ENCODE peak calls at places on chromosomes 1 and 21, in nine cellular contexts. U, G, X, F, Z, Y, J, L and H are unnamed samples. For H3K36me3, the result is how much of the 10 kb centered on the place peaks cover.

GRCh38 chr1:237953238-237953637 is 62.5 kb upstream of the ZP4 start:
- DNase-seq in F (no peak), J (no peak), L (no peak), U (no peak), X (peak), Y (no peak), G (no peak), Z (no peak), H (peak)

GRCh38 chr1:210366767-210367166 is 38.1 kb downstream of the HHAT start:
- DNase-seq in X (no peak), L (no peak), Z (no peak), J (no peak), F (no peak), U (no peak), G (no peak), Y (no peak), H (no peak)

GRCh38 chr1:168485048-168485447 is 58.7 kb downstream of the XCL2 start:
- DNase-seq in Y (no peak), U (no peak), X (peak), F (peak), Z (peak), L (no peak), G (no peak), J (peak), H (no peak)

GRCh38 chr1:156592910-156593732 is 1.5 kb downstream of the NAXE start:
- DNase-seq in Z (no peak), F (no peak), Y (no peak), G (no peak), J (no peak), U (no peak), L (no peak), X (no peak), H (peak)

GRCh38 chr1:162206749-162207635 is 137.5 kb downstream of the NOS1AP start:
- DNase-seq in U (no peak), Z (no peak), X (peak), Y (no peak), J (no peak), F (no peak), L (peak), G (peak), H (peak)

GRCh38 chr1:25793585-25794170 is 6.3 kb upstream of the SELENON start:
- DNase-seq in G (no peak), X (no peak), Y (no peak), F (no peak), Z (no peak), U (no peak), L (no peak), J (no peak), H (no peak)

GRCh38 chr21:38229260-38229877 is 27.4 kb upstream of the KCNJ15 start:
- DNase-seq in U (no peak), Z (no peak), Y (no peak), G (no peak), L (no peak), X (no peak), F (no peak), J (no peak), H (no peak)

GRCh38 chr1:97190326-97190725 is 468.7 kb downstream of the PTBP2 start:
- DNase-seq in J (peak), U (no peak), X (peak), Z (no peak), F (peak), G (no peak), L (no peak), Y (no peak), H (no peak)

GRCh38 chr1:6612641-6613360 is 730 bp upstream of the PHF13 start:
- DNase-seq in J (peak), L (peak), F (no peak), G (peak), Y (no peak), X (peak), U (no peak), Z (no peak), H (peak)

GRCh38 chr21:25896657-25897056 is 161.9 kb downstream of the GABPA start:
- DNase-seq in Y (no peak), L (no peak), J (no peak), U (no peak), Z (no peak), X (no peak), F (no peak), G (no peak), H (no peak)

GRCh38 chr1:224503161-224504118 is 68.8 kb upstream of the WDR26 start:
- DNase-seq in F (peak), X (peak), U (peak), Z (peak), L (peak), Y (no peak), J (peak), G (peak), H (peak)

GRCh38 chr1:20483833-20484525 is 2.0 kb downstream of the CAMK2N1 start:
- DNase-seq in F (peak), Y (no peak), U (no peak), Z (no peak), J (no peak), G (no peak), X (no peak), L (no peak), H (no peak)

GRCh38 chr1:51313961-51314777 is 16.2 kb downstream of the TTC39A start:
- DNase-seq in J (peak), G (peak), U (no peak), X (peak), Y (no peak), F (peak), L (no peak), Z (peak), H (no peak)

GRCh38 chr1:163290025-163290610 is 31.6 kb upstream of the NUF2 start:
- DNase-seq in J (no peak), F (no peak), Z (no peak), G (no peak), U (no peak), X (peak), L (no peak), Y (no peak), H (no peak)

GRCh38 chr1:110554871-110555801 is 36.2 kb upstream of the KCNA10 start:
- DNase-seq in L (peak), F (no peak), X (no peak), Z (no peak), J (no peak), U (no peak), Y (no peak), G (peak), H (no peak)

GRCh38 chr1:11058595-11059165 is 1.1 kb downstream of the SRM start:
- DNase-seq in L (no peak), U (no peak), F (no peak), X (no peak), G (no peak), J (no peak), Y (no peak), Z (no peak), H (no peak)

GRCh38 chr1:35298464-35298863 is 30.0 kb downstream of the ZMYM4 start:
- DNase-seq in F (peak), L (peak), Z (peak), J (peak), Y (peak), X (peak), G (no peak), U (peak), H (peak)

DNA sequence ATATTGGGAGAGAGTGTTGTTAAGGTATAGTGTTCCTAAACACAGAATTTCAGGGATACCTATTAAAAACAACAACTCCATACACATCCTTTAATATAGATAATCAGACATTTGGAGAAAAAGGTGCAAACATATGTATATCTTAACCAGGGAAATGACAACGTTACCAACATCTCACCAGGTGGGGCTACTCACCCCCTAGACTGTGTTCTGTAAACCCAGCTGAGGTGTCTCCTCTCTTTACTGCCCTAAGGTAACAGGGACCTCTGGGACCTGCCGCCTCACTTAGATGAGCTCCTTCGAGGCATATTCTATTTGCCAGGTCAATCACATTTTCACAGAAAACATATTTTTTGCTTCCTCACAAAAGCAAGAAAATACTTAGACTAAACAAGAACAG is 13.4 kb downstream of the RRAGC start:
- DNase-seq in U (no peak), X (no peak), L (no peak), F (no peak), G (no peak), Z (no peak), Y (no peak), J (no peak), H (no peak)
- H3K36me3 ChIP-seq in U (under half), X (under half), L (half or more), F (under half), G (under half), Z (under half), Y (under half), J (under half), H (under half)

DNA sequence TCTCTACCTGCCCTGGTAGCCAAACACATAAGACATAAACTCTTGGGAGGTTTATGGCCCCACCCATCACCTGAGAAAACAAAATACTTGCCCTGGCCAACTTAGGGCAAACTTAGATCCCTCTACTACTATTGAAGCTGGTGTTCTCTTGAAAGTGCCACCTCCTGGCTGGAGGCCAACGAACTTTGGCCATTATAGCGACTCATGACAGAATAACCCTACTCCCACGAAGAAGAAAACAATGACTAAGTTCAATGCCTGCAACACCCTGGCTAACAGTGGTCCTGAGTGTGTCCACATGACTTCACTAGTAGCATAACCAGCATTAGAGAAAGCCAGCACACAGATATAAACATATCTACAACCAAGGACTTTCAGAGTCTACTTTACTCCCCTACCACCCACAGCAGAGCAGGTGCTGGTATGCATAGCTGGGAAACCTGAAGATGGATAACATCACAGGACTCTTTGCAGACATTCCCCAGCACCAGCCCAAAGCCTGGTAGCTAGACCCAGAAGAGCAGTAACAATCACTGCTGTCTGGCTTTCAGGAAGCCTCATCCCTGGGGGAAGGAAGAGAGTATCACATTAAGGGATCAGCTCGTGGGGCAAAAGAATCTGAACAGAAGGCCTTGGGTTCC is 81.0 kb downstream of the SLC30A10 start:
- DNase-seq in U (no peak), F (no peak), G (no peak), L (no peak), Z (no peak), X (peak), J (no peak), Y (no peak), H (no peak)
- H3K36me3 ChIP-seq in U (under half), F (under half), G (under half), L (under half), Z (under half), X (under half), J (under half), Y (under half), H (under half)

GRCh38 chr1:1483714-1484113 is 12.1 kb downstream of the ATAD3B start:
- DNase-seq in Z (no peak), X (no peak), U (no peak), L (no peak), G (no peak), J (no peak), Y (no peak), F (no peak), H (no peak)
- H3K36me3 ChIP-seq in Z (under half), X (under half), U (under half), L (half or more), G (under half), J (under half), Y (under half), F (under half), H (half or more)

GRCh38 chr21:46422636-46423241 is 36.0 kb upstream of the DIP2A start:
- DNase-seq in J (no peak), G (no peak), Y (no peak), U (no peak), Z (no peak), X (no peak), L (no peak), F (no peak), H (no peak)

GRCh38 chr21:46424621-46425020 is 34.1 kb upstream of the DIP2A start:
- DNase-seq in U (no peak), L (no peak), X (no peak), Y (no peak), G (no peak), Z (no peak), J (no peak), F (no peak), H (no peak)

GRCh38 chr21:46425061-46425460 is 33.6 kb upstream of the DIP2A start:
- DNase-seq in X (no peak), J (no peak), U (no peak), F (no peak), Y (no peak), G (no peak), Z (no peak), L (no peak), H (no peak)

GRCh38 chr21:46424062-46424591 is 34.6 kb upstream of the DIP2A start:
- DNase-seq in L (no peak), Z (no peak), G (no peak), U (no peak), J (no peak), Y (no peak), F (no peak), X (no peak), H (no peak)

GRCh38 chr21:46423546-46424061 is 35.1 kb upstream of the DIP2A start:
- DNase-seq in G (no peak), Y (no peak), U (no peak), X (no peak), F (no peak), L (no peak), Z (no peak), J (no peak), H (no peak)
- H3K36me3 ChIP-seq in G (under half), Y (under half), U (under half), X (under half), F (under half), L (half or more), Z (under half), J (under half), H (under half)

GRCh38 chr1:28507646-28508434 is 2.0 kb downstream of the RCC1 start:
- DNase-seq in J (no peak), Z (no peak), L (no peak), G (no peak), X (no peak), Y (no peak), F (no peak), U (no peak), H (no peak)
- H3K36me3 ChIP-seq in J (half or more), Z (under half), L (half or more), G (under half), X (under half), Y (under half), F (under half), U (under half), H (half or more)

GRCh38 chr1:16130827-16131226 is 25.0 kb downstream of the EPHA2 start:
- DNase-seq in X (no peak), Y (no peak), J (no peak), L (no peak), F (no peak), Z (no peak), U (no peak), G (no peak), H (no peak)
- H3K36me3 ChIP-seq in X (half or more), Y (under half), J (half or more), L (half or more), F (half or more), Z (under half), U (under half), G (under half), H (half or more)

GRCh38 chr21:46208761-46209721 is 19.5 kb downstream of the LSS start:
- DNase-seq in Z (no peak), F (no peak), L (no peak), Y (no peak), G (no peak), U (no peak), X (no peak), J (no peak), H (no peak)
- H3K36me3 ChIP-seq in Z (under half), F (under half), L (half or more), Y (under half), G (under half), U (under half), X (under half), J (half or more), H (under half)

GRCh38 chr1:155261888-155262673 is at the start of gene SCAMP3:
- DNase-seq in J (peak), L (peak), Z (peak), G (peak), X (peak), Y (peak), F (peak), U (peak), H (peak)

GRCh38 chr1:155263067-155263466 is 907 bp upstream of the SCAMP3 start:
- DNase-seq in J (no peak), F (no peak), G (no peak), Y (no peak), U (no peak), Z (no peak), L (no peak), X (no peak), H (no peak)

GRCh38 chr1:155256101-155256852 is 994 bp upstream of the ENTREP3 start:
- DNase-seq in G (no peak), X (no peak), J (no peak), Z (no peak), U (no peak), Y (no peak), F (no peak), L (peak), H (no peak)

GRCh38 chr1:155261401-155261887 is 716 bp downstream of the SCAMP3 start:
- DNase-seq in U (no peak), L (no peak), Z (no peak), F (no peak), X (no peak), G (no peak), J (no peak), Y (no peak), H (no peak)

GRCh38 chr1:155260276-155260675 is 1.9 kb downstream of the SCAMP3 start:
- DNase-seq in Z (no peak), U (no peak), G (no peak), L (no peak), F (no peak), J (no peak), Y (no peak), X (no peak), H (no peak)
- H3K36me3 ChIP-seq in Z (under half), U (under half), G (under half), L (half or more), F (under half), J (under half), Y (under half), X (under half), H (under half)

GRCh38 chr21:33240404-33240803 is 10.7 kb downstream of the IFNAR2 start:
- DNase-seq in U (no peak), J (no peak), X (no peak), F (no peak), G (no peak), Y (no peak), Z (no peak), L (no peak), H (no peak)
- H3K36me3 ChIP-seq in U (under half), J (under half), X (under half), F (under half), G (under half), Y (under half), Z (under half), L (under half), H (under half)

GRCh38 chr1:26832249-26832960 is 5.9 kb downstream of the ZDHHC18 start:
- DNase-seq in X (no peak), G (no peak), L (no peak), U (no peak), Z (no peak), Y (no peak), F (no peak), J (no peak), H (no peak)
- H3K36me3 ChIP-seq in X (under half), G (under half), L (under half), U (under half), Z (under half), Y (under half), F (under half), J (under half), H (under half)